ENCODE peak calls at places on chromosomes 16 and 17, in eight cellular contexts. I is cardiac muscle cell; E is CD8-positive, alpha-beta T cell; W is heart right ventricle; J is dorsolateral prefrontal cortex; F is colonic mucosa; R is CD8-positive, alpha-beta memory T cell; U is uterus. V is an unnamed sample.

GRCh38 chr16:85225721-85226120 is 113.4 kb upstream of the CIBAR2 start:
- DNase-seq in W (no peak), E (no peak), I (no peak), F (no peak), J (no peak), U (no peak), R (no peak), V (no peak)

GRCh38 chr17:17849147-17849820 is 12.5 kb upstream of the SREBF1 start:
- DNase-seq in I (peak; percentile 76), J (peak; percentile 79), F (peak; percentile 60), R (peak; percentile 89), W (peak; percentile 55), E (peak; percentile 90), U (peak; percentile 54), V (no peak)

GRCh38 chr16:80972611-80973010 is 34.1 kb downstream of the CMC2 start:
- DNase-seq in E (no peak), W (no peak), J (no peak), I (no peak), U (no peak), F (no peak), R (no peak), V (no peak)

GRCh38 chr16:62041401-62041800 is 5.2 kb upstream of the CDH8 start:
- DNase-seq in F (no peak), I (peak; percentile 3), R (no peak), U (no peak), J (peak; percentile 41), W (no peak), E (no peak), V (no peak)

GRCh38 chr17:4934173-4934979 is 2.3 kb downstream of the GP1BA start:
- DNase-seq in I (peak; percentile 59), E (no peak), W (peak; percentile 37), U (no peak), J (no peak), F (no peak), R (peak; percentile 36), V (no peak)

GRCh38 chr16:65679785-65680184 is 557.9 kb upstream of the CDH11 start:
- DNase-seq in W (no peak), U (no peak), F (no peak), E (no peak), J (no peak), I (no peak), R (no peak), V (no peak)

GRCh38 chr16:8962393-8963009 is 1.2 kb downstream of the USP7 start:
- DNase-seq in U (no peak), J (no peak), W (peak; percentile 18), E (peak; percentile 76), I (no peak), R (peak; percentile 73), F (peak; percentile 56), V (no peak)

GRCh38 chr16:27353853-27354252 is 40.1 kb downstream of the IL4R start:
- DNase-seq in R (no peak), F (no peak), E (no peak), W (no peak), I (no peak), U (no peak), J (no peak), V (no peak)

GRCh38 chr17:14775761-14776492 is 475.0 kb downstream of the HS3ST3B1 start:
- DNase-seq in U (no peak), E (no peak), W (no peak), I (peak; percentile 68), R (no peak), F (no peak), J (no peak), V (no peak)

GRCh38 chr17:77528516-77529327 is 388.0 kb downstream of the SEC14L1 start:
- DNase-seq in W (peak; percentile 42), F (no peak), E (peak; percentile 30), I (no peak), R (no peak), U (no peak), J (peak; percentile 66), V (peak; percentile 60)

GRCh38 chr16:87346517-87347060 is 29.4 kb upstream of the C16orf95 start:
- DNase-seq in J (no peak), E (no peak), U (no peak), R (no peak), W (no peak), F (no peak), I (no peak), V (no peak)

GRCh38 chr16:56041556-56042140 is 149.6 kb upstream of the GNAO1 start:
- DNase-seq in I (no peak), U (no peak), R (peak; percentile 47), W (no peak), F (no peak), J (no peak), E (no peak), V (no peak)

GRCh38 chr16:86167061-86167460 is 268.1 kb downstream of the IRF8 start:
- DNase-seq in W (no peak), F (peak; percentile 28), R (no peak), U (no peak), J (no peak), I (no peak), E (no peak), V (no peak)

GRCh38 chr16:15866451-15866850 is 9.6 kb upstream of the MYH11 start:
- DNase-seq in J (no peak), W (no peak), U (no peak), I (peak; percentile 46), R (no peak), E (no peak), F (no peak), V (no peak)

GRCh38 chr16:22843856-22844255 is 29.9 kb downstream of the HS3ST2 start:
- DNase-seq in E (no peak), U (no peak), F (no peak), R (no peak), W (no peak), J (no peak), I (no peak), V (no peak)

GRCh38 chr16:63613701-63614100 is 1508.2 kb downstream of the CDH11 start:
- DNase-seq in W (no peak), U (no peak), J (no peak), R (no peak), F (no peak), E (no peak), I (peak; percentile 32), V (no peak)

GRCh38 chr16:14302031-14302398 is 230.9 kb downstream of the MRTFB start:
- DNase-seq in J (no peak), I (peak; percentile 86), E (no peak), W (peak; percentile 66), R (no peak), U (peak; percentile 55), F (peak; percentile 39), V (peak; percentile 84)

GRCh38 chr17:45821147-45821546 is 23.5 kb upstream of the SPPL2C start:
- DNase-seq in U (no peak), I (no peak), J (no peak), W (no peak), F (no peak), E (no peak), R (no peak), V (no peak)

GRCh38 chr17:43034623-43035293 is 9.7 kb downstream of the RND2 start:
- DNase-seq in E (no peak), F (no peak), U (no peak), W (no peak), J (no peak), I (no peak), R (no peak), V (no peak)
- H3K27ac ChIP-seq in E (no peak overlapping the region), F (no peak overlapping the region), U (no peak overlapping the region), W (no peak overlapping the region), J (no peak overlapping the region), I (peak overlapping the region; percentile 71), R (no peak overlapping the region), V (no peak overlapping the region)

DNA sequence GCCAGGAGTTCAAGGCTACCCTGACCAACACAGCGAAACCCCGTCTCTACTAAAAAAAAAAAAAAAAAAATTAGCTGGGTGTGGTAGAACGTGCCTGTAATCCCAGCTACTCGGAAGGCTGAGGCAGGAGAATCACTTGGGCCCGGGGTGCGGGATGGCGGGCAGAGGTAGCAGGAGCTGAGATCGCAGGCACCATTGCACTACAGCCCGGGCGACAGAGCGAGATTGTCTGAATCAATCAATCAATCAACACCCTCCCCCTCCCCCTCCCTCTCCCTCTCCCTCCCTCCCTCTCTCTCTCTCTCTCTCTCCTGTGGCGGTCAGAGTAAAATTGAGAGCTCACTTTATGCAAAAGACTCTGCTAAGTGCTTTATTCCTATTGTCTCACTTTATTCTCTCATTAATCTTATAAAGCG is 1.2 kb downstream of the HSDL1 start:
- DNase-seq in E (no peak), W (no peak), F (no peak), J (no peak), R (no peak), U (no peak), I (peak; percentile 2), V (no peak)
- H3K4me3 ChIP-seq in E (peak overlapping the region; percentile 90), W (no peak overlapping the region), F (peak overlapping the region; percentile 86), J (peak overlapping the region; percentile 93), R (peak overlapping the region; percentile 77), U (peak overlapping the region; percentile 99), I (peak overlapping the region; percentile 96), V (peak overlapping the region; percentile 98)

GRCh38 chr16:638836-639235 is 2.7 kb upstream of the METTL26 start:
- DNase-seq in F (no peak), I (no peak), W (peak; percentile 10), J (no peak), R (no peak), U (no peak), E (no peak), V (no peak)

GRCh38 chr16:636206-637080 is at the start of gene METTL26:
- DNase-seq in I (peak; percentile 95), J (peak; percentile 97), W (peak; percentile 95), R (peak; percentile 95), F (peak; percentile 96), E (peak; percentile 94), U (peak; percentile 95), V (peak; percentile 96)

GRCh38 chr16:635573-636205 is 416 bp downstream of the METTL26 start:
- DNase-seq in F (no peak), I (no peak), R (no peak), U (no peak), W (peak; percentile 23), E (no peak), J (no peak), V (no peak)

GRCh38 chr16:638034-638543 is 2.0 kb upstream of the METTL26 start:
- DNase-seq in U (no peak), W (peak; percentile 25), I (no peak), J (no peak), F (no peak), E (no peak), R (no peak), V (no peak)

GRCh38 chr16:637081-638018 is 1.2 kb upstream of the METTL26 start:
- DNase-seq in J (peak; percentile 90), R (peak; percentile 90), W (peak; percentile 96), E (peak; percentile 88), I (peak; percentile 94), U (peak; percentile 88), F (peak; percentile 95), V (no peak)
- H3K27ac ChIP-seq in J (peak overlapping the region; percentile 97), R (peak overlapping the region; percentile 80), W (peak overlapping the region; percentile 17), E (peak overlapping the region; percentile 56), I (peak overlapping the region; percentile 93), U (peak overlapping the region; percentile 99), F (peak overlapping the region; percentile 94), V (peak overlapping the region; percentile 97)

DNA sequence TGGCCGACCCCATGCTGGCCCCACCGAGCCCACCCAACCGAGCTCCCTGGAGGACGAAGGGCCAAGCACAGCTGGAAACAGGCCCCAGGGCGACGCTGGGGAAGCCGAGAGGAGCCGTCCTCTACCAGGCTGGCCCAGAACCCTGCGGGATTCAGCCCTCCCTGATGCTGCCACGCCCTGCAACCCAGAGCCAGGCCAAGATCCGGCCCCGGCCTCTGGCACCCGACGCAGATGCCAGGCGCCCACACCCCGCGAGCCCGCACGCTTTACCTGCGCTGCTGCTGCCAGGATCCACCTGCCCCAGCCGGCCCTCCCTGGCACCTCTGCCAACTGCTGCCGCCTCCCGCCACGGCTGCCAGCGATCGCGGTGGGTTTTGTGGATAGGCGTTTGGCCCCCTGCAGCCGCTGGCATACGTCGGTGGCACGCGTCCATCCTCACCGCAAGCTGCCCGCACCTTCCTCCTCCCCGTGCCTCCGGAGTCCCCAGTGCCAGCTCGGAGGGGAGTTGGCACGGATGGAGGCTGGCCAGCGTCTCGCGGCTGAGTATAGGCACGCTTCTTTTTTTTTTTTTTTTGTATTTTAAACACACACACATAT is 41.4 kb upstream of the ACSF3 start:
- DNase-seq in W (peak; percentile 9), F (no peak), U (no peak), J (no peak), I (no peak), E (no peak), R (no peak), V (no peak)
- H3K4me3 ChIP-seq in W (no peak overlapping the region), F (peak overlapping the region; percentile 40), U (no peak overlapping the region), J (peak overlapping the region; percentile 44), I (no peak overlapping the region), E (no peak overlapping the region), R (no peak overlapping the region), V (no peak overlapping the region)